ENCODE peak calls at places on chromosomes 13 and 19, in five cellular contexts. U, K, T, X and Q are unnamed samples.
A peak's percentile ranks its signal among the peaks of the same experiment; 100 is the strongest.

GRCh38 chr19:12840091-12841079 is 2.1 kb downstream of the MAST1 start:
- DNase-seq in U (peak; percentile 74), K (no peak), T (peak; percentile 39), X (no peak), Q (peak; percentile 69)

GRCh38 chr13:72643339-72643989 is 84.0 kb downstream of the MZT1 start:
- DNase-seq in U (peak; percentile 63), K (no peak), T (peak; percentile 52), X (no peak), Q (peak; percentile 75)

GRCh38 chr19:49469828-49470614 is 4.0 kb upstream of the FLT3LG start:
- DNase-seq in U (no peak), K (peak; percentile 64), T (no peak), X (peak; percentile 77), Q (no peak)

GRCh38 chr13:37816276-37816675 is 53.3 kb downstream of the TRPC4 start:
- DNase-seq in U (peak; percentile 6), K (no peak), T (no peak), X (no peak), Q (peak; percentile 38)

GRCh38 chr13:94175076-94175475 is 304.4 kb downstream of the DCT start:
- DNase-seq in U (no peak), K (no peak), T (no peak), X (no peak), Q (no peak)

GRCh38 chr19:55188620-55189019 is 8.5 kb upstream of the SYT5 start:
- DNase-seq in U (peak; percentile 55), K (no peak), T (no peak), X (peak; percentile 9), Q (no peak)

GRCh38 chr13:108003626-108004025 is 211.7 kb downstream of the LIG4 start:
- DNase-seq in U (no peak), K (no peak), T (no peak), X (no peak), Q (no peak)

GRCh38 chr19:1166872-1167573 is 7.0 kb downstream of the SBNO2 start:
- DNase-seq in U (no peak), K (no peak), T (peak; percentile 90), X (no peak), Q (no peak)

GRCh38 chr19:4018775-4019504 is 11.4 kb downstream of the PIAS4 start:
- DNase-seq in U (no peak), K (no peak), T (no peak), X (no peak), Q (no peak)

GRCh38 chr13:32624441-32624840 is 38.2 kb downstream of the PDS5B start:
- DNase-seq in U (no peak), K (no peak), T (no peak), X (no peak), Q (peak; percentile 24)

GRCh38 chr19:55146648-55147218 is 2.3 kb downstream of the TNNT1 start:
- DNase-seq in U (no peak), K (no peak), T (no peak), X (peak; percentile 60), Q (no peak)

GRCh38 chr19:45163751-45164150 is 3.0 kb upstream of the NKPD1 start:
- DNase-seq in U (no peak), K (no peak), T (no peak), X (no peak), Q (no peak)

GRCh38 chr13:49439609-49440008 is 4.3 kb downstream of the CAB39L start:
- DNase-seq in U (no peak), K (no peak), T (no peak), X (no peak), Q (no peak)

GRCh38 chr13:41590122-41590521 is 132.8 kb downstream of the RGCC start:
- DNase-seq in U (no peak), K (no peak), T (no peak), X (no peak), Q (no peak)

GRCh38 chr13:40333238-40333637 is 333.2 kb downstream of the FOXO1 start:
- DNase-seq in U (no peak), K (no peak), T (no peak), X (no peak), Q (no peak)

GRCh38 chr19:4361152-4362037 is 18.0 kb downstream of the MPND start:
- DNase-seq in U (no peak), K (no peak), T (no peak), X (no peak), Q (peak; percentile 36)

GRCh38 chr13:75410207-75410606 is 71.8 kb downstream of the TBC1D4 start:
- DNase-seq in U (no peak), K (no peak), T (no peak), X (no peak), Q (no peak)

DNA sequence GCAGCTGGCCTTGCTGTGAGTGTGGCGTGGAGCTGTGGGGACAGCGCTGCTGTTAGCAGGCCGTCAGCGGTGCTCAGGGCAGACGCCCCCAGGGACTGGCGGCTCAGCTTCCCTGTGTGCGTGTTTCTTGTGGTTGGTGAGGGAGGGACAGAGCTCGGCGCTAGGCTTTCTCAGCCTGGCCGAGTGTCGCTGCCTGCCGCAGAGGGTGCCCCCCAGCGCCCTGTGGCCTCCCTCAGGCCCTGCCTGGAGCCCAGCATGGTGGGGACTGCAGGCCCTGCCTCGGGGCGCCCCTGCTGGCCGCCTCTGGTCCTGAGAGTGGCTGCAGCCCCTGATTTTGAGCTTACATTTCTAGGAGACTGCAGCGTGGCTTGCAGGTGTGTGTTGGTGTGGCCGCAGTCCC is 35.5 kb downstream of the DOT1L start:
- DNase-seq in U (no peak), K (no peak), T (no peak), X (no peak), Q (no peak)
- TF ChIP-seq CTCF in U (peak; percentile 28), K (no peak), T (no peak), X (peak; percentile 40), Q (peak; percentile 50)

GRCh38 chr19:39408392-39409206 is 2.0 kb downstream of the ZFP36 start:
- DNase-seq in U (peak; percentile 78), K (no peak), T (peak; percentile 43), X (no peak), Q (peak; percentile 56)
- H3K4me3 ChIP-seq in U (peak overlapping the region; percentile 96), K (peak overlapping the region; percentile 100), T (peak overlapping the region; percentile 23), X (peak overlapping the region; percentile 97), Q (peak overlapping the region; percentile 78)

GRCh38 chr19:36054733-36055686 is at the start of gene WDR62:
- DNase-seq in U (peak; percentile 93), K (peak; percentile 89), T (peak; percentile 92), X (peak; percentile 97), Q (peak; percentile 92)
- TF ChIP-seq CTCF in U (no peak), K (no peak), T (no peak), X (peak; percentile 11), Q (no peak)

GRCh38 chr13:109166807-109167206 is 537.4 kb downstream of the MYO16 start:
- DNase-seq in U (no peak), K (no peak), T (no peak), X (no peak), Q (no peak)
- H3K4me3 ChIP-seq in U (no peak overlapping the region), K (no peak overlapping the region), T (no peak overlapping the region), X (no peak overlapping the region), Q (no peak overlapping the region)

DNA sequence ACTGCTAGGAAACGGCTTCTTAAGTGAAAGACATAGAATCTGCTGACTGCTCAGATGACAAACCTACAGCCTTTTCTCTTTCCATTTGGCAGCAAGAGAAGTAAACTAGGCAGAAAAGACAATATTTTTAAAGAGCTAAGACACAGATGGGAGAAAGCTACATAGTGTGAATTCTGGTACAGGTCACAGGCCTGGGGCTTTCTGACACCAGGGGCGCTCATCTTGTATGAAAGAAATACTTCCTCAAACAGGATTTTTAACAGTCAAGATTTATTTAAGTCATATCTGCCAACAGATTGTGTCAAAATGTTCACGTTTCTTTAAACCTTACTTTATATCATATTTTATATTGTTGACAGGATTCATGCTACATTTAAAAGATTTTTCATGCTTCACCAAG is 78.4 kb downstream of the MIPEP start:
- DNase-seq in U (no peak), K (no peak), T (no peak), X (no peak), Q (peak; percentile 31)
- TF ChIP-seq CTCF in U (no peak), K (no peak), T (no peak), X (no peak), Q (peak; percentile 49)

DNA sequence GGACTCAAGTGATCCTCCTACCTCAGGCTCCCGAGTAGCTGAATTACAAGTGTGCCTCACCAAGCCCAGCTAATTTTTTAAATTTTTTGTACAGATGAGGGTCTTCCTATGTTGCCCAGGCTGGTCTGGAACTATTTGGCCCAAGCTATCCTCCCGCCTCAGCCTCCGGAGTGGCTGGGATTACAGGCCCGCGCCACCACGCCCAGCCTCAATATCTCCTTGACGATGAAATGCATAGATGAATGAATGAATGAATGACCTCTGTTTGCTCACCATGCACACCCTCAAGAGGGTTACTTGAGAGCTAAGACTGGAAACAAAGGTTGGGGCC is 14.9 kb upstream of the AP1M2 start:
- DNase-seq in U (no peak), K (no peak), T (no peak), X (no peak), Q (no peak)
- H3K4me3 ChIP-seq in U (no peak overlapping the region), K (no peak overlapping the region), T (no peak overlapping the region), X (peak overlapping the region; percentile 100), Q (peak overlapping the region; percentile 20)